ENCODE peak calls at places on chromosomes 11 and 22, in eight cellular contexts. X is chondrocyte; Q is H4; O is ACHN; C is NCI-H2081 treated with DMSO at 0.1 percent for 48 hours; D is psoas muscle; R is effector memory CD8-positive, alpha-beta T cell; V is H7. A is an unnamed sample.
A peak's percentile ranks its signal among the peaks of the same experiment; 100 is the strongest.

GRCh38 chr11:119371778-119372182 is 9.7 kb downstream of the USP2 start:
- DNase-seq in X (no peak), Q (peak; percentile 60), O (peak; percentile 47), C (no peak), D (peak; percentile 88), R (no peak), V (no peak), A (no peak)

GRCh38 chr22:20591660-20592310 is 84.4 kb downstream of the MED15 start:
- DNase-seq in X (peak; percentile 85), Q (peak; percentile 78), O (no peak), C (no peak), D (no peak), R (no peak), V (peak; percentile 92), A (peak; percentile 87)

GRCh38 chr11:100636536-100636935 is 50.6 kb upstream of the ARHGAP42 start:
- DNase-seq in X (no peak), Q (no peak), O (no peak), C (no peak), D (no peak), R (no peak), V (no peak), A (no peak)

GRCh38 chr22:18974477-18975180 is 38.5 kb upstream of the PRODH start:
- DNase-seq in X (no peak), Q (no peak), O (no peak), C (no peak), D (peak; percentile 30), R (no peak), V (no peak), A (no peak)

GRCh38 chr11:73787643-73788537 is at the start of gene MRPL48:
- DNase-seq in X (peak; percentile 98), Q (peak; percentile 92), O (peak; percentile 95), C (peak; percentile 79), D (peak; percentile 97), R (peak; percentile 75), V (peak; percentile 93), A (peak; percentile 96)

GRCh38 chr11:123561046-123561781 is 93.2 kb downstream of the SCN3B start:
- DNase-seq in X (no peak), Q (no peak), O (no peak), C (peak; percentile 51), D (no peak), R (no peak), V (peak; percentile 77), A (peak; percentile 85)

GRCh38 chr22:24566899-24567511 is 11.2 kb downstream of the SNRPD3 start:
- DNase-seq in X (no peak), Q (no peak), O (no peak), C (no peak), D (no peak), R (no peak), V (no peak), A (no peak)

GRCh38 chr11:71251761-71252433 is 480 bp downstream of the SHANK2 start:
- DNase-seq in X (no peak), Q (no peak), O (peak; percentile 48), C (no peak), D (no peak), R (no peak), V (peak; percentile 96), A (no peak)

GRCh38 chr11:32052218-32052617 is 38.7 kb upstream of the RCN1 start:
- DNase-seq in X (no peak), Q (peak; percentile 52), O (peak; percentile 51), C (no peak), D (peak; percentile 58), R (peak; percentile 48), V (peak; percentile 48), A (peak; percentile 80)

GRCh38 chr11:46477136-46477535 is 85.6 kb upstream of the CHRM4 start:
- DNase-seq in X (no peak), Q (no peak), O (no peak), C (no peak), D (no peak), R (no peak), V (no peak), A (no peak)

GRCh38 chr11:73147771-73148681 is 5.9 kb upstream of the FCHSD2 start:
- DNase-seq in X (no peak), Q (no peak), O (no peak), C (no peak), D (peak; percentile 82), R (no peak), V (peak; percentile 68), A (peak; percentile 28)

A was measured in SJCRH30.